ENCODE peak calls at places on chromosome 9, in eight cellular contexts. A is PC-9, F is endothelial cell of umbilical vein, V is endodermal cell, M is nephron progenitor cell, H is coronary artery, O is GM12865, K is osteocyte. I is an unnamed sample.

GRCh38 chr9:124869466-124869985 is 7.6 kb downstream of the ARPC5L start:
- DNase-seq in A (no peak), F (peak), V (peak), M (peak), H (no peak), O (peak), K (no peak), I (no peak)

GRCh38 chr9:129483467-129484324 is 137.2 kb downstream of the C9orf50 start:
- DNase-seq in A (peak), F (peak), V (peak), M (peak), H (peak), O (no peak), K (peak), I (no peak)

GRCh38 chr9:31388660-31389059 is 995.8 kb upstream of the ACO1 start:
- DNase-seq in A (no peak), F (no peak), V (no peak), M (no peak), H (no peak), O (no peak), K (no peak), I (no peak)

GRCh38 chr9:34996181-34996904 is 6.8 kb downstream of the DNAJB5 start:
- DNase-seq in A (no peak), F (no peak), V (no peak), M (no peak), H (peak), O (no peak), K (no peak), I (no peak)

GRCh38 chr9:133163559-133164208 is at the start of gene GBGT1:
- DNase-seq in A (peak), F (peak), V (peak), M (peak), H (peak), O (no peak), K (no peak), I (peak)

GRCh38 chr9:117365438-117365837 is 49.4 kb downstream of the ASTN2 start:
- DNase-seq in A (no peak), F (no peak), V (no peak), M (no peak), H (no peak), O (no peak), K (no peak), I (no peak)

GRCh38 chr9:114417511-114417910 is 29.7 kb upstream of the AKNA start:
- DNase-seq in A (no peak), F (no peak), V (no peak), M (no peak), H (no peak), O (no peak), K (no peak), I (no peak)

GRCh38 chr9:74379718-74380117 is 117.4 kb upstream of the RORB start:
- DNase-seq in A (peak), F (no peak), V (peak), M (peak), H (no peak), O (peak), K (no peak), I (peak)

GRCh38 chr9:127611796-127612790 is at the start of gene STXBP1:
- DNase-seq in A (peak), F (peak), V (peak), M (peak), H (peak), O (peak), K (peak), I (peak)

GRCh38 chr9:2576631-2577030 is 45.0 kb upstream of the VLDLR start:
- DNase-seq in A (no peak), F (peak), V (no peak), M (no peak), H (no peak), O (no peak), K (no peak), I (no peak)

GRCh38 chr9:91422832-91423711 is 560 bp downstream of the NFIL3 start:
- DNase-seq in A (peak), F (peak), V (peak), M (peak), H (peak), O (peak), K (peak), I (peak)

GRCh38 chr9:121823451-121824169 is 172.2 kb downstream of the DAB2IP start:
- DNase-seq in A (no peak), F (no peak), V (peak), M (no peak), H (peak), O (no peak), K (peak), I (no peak)

GRCh38 chr9:114719290-114719689 is 37.3 kb upstream of the TEX48 start:
- DNase-seq in A (no peak), F (no peak), V (no peak), M (no peak), H (no peak), O (no peak), K (no peak), I (no peak)

GRCh38 chr9:127568971-127569818 is 42.9 kb upstream of the STXBP1 start:
- DNase-seq in A (peak), F (peak), V (peak), M (peak), H (peak), O (peak), K (peak), I (peak)

GRCh38 chr9:2465921-2466460 is 155.6 kb upstream of the VLDLR start:
- DNase-seq in A (no peak), F (no peak), V (no peak), M (no peak), H (no peak), O (peak), K (no peak), I (no peak)

GRCh38 chr9:92669527-92669889 is 423 bp downstream of the IPPK start:
- DNase-seq in A (peak), F (peak), V (peak), M (peak), H (no peak), O (no peak), K (no peak), I (no peak)

GRCh38 chr9:115035872-115036612 is 81.9 kb downstream of the TNC start:
- DNase-seq in A (no peak), F (no peak), V (no peak), M (no peak), H (no peak), O (peak), K (no peak), I (no peak)

GRCh38 chr9:96486351-96487029 is 36.5 kb downstream of the HABP4 start:
- DNase-seq in A (peak), F (no peak), V (no peak), M (no peak), H (peak), O (no peak), K (peak), I (no peak)

GRCh38 chr9:22650145-22650544 is 203.5 kb downstream of the DMRTA1 start:
- DNase-seq in A (no peak), F (no peak), V (no peak), M (no peak), H (no peak), O (no peak), K (no peak), I (no peak)

GRCh38 chr9:35424356-35425352 is 65.3 kb upstream of the RUSC2 start:
- DNase-seq in A (no peak), F (no peak), V (peak), M (no peak), H (no peak), O (no peak), K (no peak), I (no peak)

GRCh38 chr9:89036383-89036782 is 45.1 kb downstream of the S1PR3 start:
- DNase-seq in A (no peak), F (no peak), V (no peak), M (no peak), H (no peak), O (no peak), K (no peak), I (no peak)

GRCh38 chr9:78213696-78214095 is 22.2 kb upstream of the CEP78 start:
- DNase-seq in A (no peak), F (peak), V (no peak), M (no peak), H (no peak), O (peak), K (no peak), I (no peak)

GRCh38 chr9:125971050-125971449 is 223.9 kb downstream of the PBX3 start:
- DNase-seq in A (no peak), F (no peak), V (peak), M (no peak), H (no peak), O (no peak), K (peak), I (no peak)

GRCh38 chr9:115649991-115650472 is 503.6 kb upstream of the PAPPA start:
- DNase-seq in A (no peak), F (peak), V (no peak), M (no peak), H (peak), O (no peak), K (no peak), I (no peak)

GRCh38 chr9:132791699-132792240 is 86.3 kb downstream of the AK8 start:
- DNase-seq in A (no peak), F (no peak), V (peak), M (no peak), H (peak), O (no peak), K (peak), I (no peak)

GRCh38 chr9:3954950-3955670 is 344.8 kb downstream of the GLIS3 start:
- DNase-seq in A (no peak), F (no peak), V (peak), M (no peak), H (no peak), O (no peak), K (no peak), I (no peak)

GRCh38 chr9:84742261-84742660 is 72.7 kb downstream of the NTRK2 start:
- DNase-seq in A (no peak), F (no peak), V (peak), M (no peak), H (no peak), O (no peak), K (no peak), I (no peak)

GRCh38 chr9:112332272-112332671 is 1.1 kb downstream of the PTBP3 start:
- DNase-seq in A (no peak), F (no peak), V (no peak), M (no peak), H (no peak), O (no peak), K (no peak), I (no peak)

GRCh38 chr9:112333639-112334318 is 360 bp upstream of the PTBP3 start:
- DNase-seq in A (peak), F (peak), V (peak), M (peak), H (peak), O (peak), K (peak), I (peak)

GRCh38 chr9:112332674-112332976 is 794 bp downstream of the PTBP3 start:
- DNase-seq in A (no peak), F (no peak), V (no peak), M (no peak), H (no peak), O (no peak), K (no peak), I (no peak)

GRCh38 chr9:112334319-112334828 is 955 bp upstream of the PTBP3 start:
- DNase-seq in A (peak), F (peak), V (peak), M (no peak), H (no peak), O (peak), K (no peak), I (no peak)

DNA sequence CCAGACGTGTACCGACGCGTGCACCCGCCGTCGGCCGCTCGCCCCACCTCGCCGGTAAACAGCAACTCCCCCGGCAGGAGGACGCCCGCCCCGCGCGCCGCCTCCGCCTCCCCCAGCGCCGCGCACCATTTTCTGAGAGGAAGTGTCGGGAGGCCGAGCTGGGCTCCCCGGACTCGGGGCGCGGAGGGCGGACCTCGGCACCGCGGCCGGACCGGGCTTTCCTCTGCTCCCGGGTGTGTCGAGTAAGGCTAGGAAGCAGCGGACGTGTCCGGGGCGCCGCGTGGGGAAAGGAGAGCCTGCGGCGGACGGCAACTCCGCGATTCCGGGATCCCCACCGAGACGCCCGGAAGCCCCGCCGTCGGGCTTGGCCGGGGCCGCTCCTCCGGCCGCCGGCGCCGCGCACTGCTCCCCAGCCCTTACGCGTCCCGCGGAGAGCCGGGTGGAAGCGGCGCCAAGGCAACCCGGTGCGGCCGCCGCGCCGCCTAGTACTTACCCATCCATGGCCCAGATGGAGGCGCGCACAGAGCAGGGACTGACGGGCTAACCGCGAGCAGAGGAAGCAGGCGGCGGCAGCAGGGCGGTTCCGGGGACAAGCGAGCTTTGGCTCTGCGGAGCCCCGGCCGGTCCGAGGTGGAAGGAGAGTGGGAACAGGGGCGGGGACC is at the start of gene PTBP3:
- DNase-seq in A (peak), F (peak), V (peak), M (peak), H (peak), O (peak), K (peak), I (peak)
- TF ChIP-seq CTCF in A (no peak), F (no peak), V (no peak), M (no peak), H (no peak), O (no peak), K (no peak), I (no peak)

GRCh38 chr9:135474915-135475314 is 4.7 kb upstream of the PPP1R26 start:
- DNase-seq in A (no peak), F (peak), V (peak), M (peak), H (no peak), O (peak), K (no peak), I (peak)
- TF ChIP-seq CTCF in A (no peak), F (peak), V (peak), M (peak), H (no peak), O (peak), K (peak), I (peak)

GRCh38 chr9:37953204-37953774 is 49.4 kb upstream of the SLC25A51 start:
- DNase-seq in A (no peak), F (no peak), V (no peak), M (no peak), H (no peak), O (no peak), K (no peak), I (no peak)

GRCh38 chr9:37952731-37953130 is 48.8 kb upstream of the SLC25A51 start:
- DNase-seq in A (no peak), F (no peak), V (no peak), M (no peak), H (no peak), O (no peak), K (no peak), I (no peak)

GRCh38 chr9:37953775-37954437 is 50.0 kb upstream of the SLC25A51 start:
- DNase-seq in A (peak), F (peak), V (no peak), M (no peak), H (no peak), O (peak), K (no peak), I (no peak)

GRCh38 chr9:37950561-37950960 is 46.6 kb upstream of the SLC25A51 start:
- DNase-seq in A (no peak), F (no peak), V (no peak), M (no peak), H (no peak), O (no peak), K (no peak), I (no peak)

DNA sequence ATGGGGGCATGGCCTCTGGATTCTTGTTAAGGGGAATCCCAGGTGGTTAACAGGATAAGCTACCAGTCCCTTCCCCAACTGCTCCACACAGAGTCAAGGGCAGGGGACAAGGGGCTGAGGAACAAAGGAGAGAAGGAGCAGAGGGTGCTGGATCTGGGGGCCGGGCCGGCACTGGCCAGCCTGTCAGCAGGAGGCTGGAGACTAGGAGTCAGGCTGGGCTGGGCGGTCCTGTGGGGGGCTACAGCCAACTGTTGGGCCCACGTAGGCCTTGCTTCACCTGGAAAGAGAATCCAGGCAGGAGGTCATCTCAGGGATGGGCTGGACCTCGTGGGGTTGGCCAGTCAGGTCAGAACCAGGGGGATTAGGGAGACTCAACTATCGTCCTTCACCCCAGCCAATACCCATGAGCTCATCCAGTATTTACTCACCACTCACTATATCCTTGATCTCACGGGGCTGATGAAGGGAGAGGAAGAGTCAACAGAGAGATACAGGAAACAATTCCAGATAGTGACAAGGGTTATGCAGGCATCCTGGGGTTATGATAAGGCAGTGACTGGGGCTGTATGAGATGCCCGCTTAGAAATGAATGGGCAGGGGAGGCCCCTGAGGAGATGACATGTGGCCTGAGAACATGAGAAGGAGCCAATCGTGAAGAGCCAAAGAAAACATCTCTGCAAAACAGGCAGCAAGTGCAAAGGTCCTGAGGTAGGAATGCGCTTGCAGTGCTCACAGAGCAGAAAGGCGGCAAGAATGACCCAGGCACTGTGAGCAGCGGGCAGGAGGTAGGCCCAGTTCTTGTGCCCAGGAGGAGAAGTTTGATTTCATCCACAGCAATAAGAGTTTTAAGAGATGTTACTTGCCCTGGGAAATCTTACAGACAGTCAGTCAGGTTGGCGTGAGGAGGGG is 48.0 kb upstream of the SLC25A51 start:
- DNase-seq in A (no peak), F (no peak), V (no peak), M (no peak), H (no peak), O (no peak), K (no peak), I (no peak)
- TF ChIP-seq CTCF in A (no peak), F (no peak), V (no peak), M (no peak), H (no peak), O (no peak), K (no peak), I (no peak)

GRCh38 chr9:105639936-105640335 is 22.3 kb upstream of the TAL2 start:
- DNase-seq in A (no peak), F (no peak), V (no peak), M (no peak), H (no peak), O (no peak), K (no peak), I (no peak)

GRCh38 chr9:105633373-105633772 is 28.9 kb upstream of the TAL2 start:
- DNase-seq in A (no peak), F (no peak), V (no peak), M (no peak), H (no peak), O (no peak), K (no peak), I (no peak)

GRCh38 chr9:105632807-105633206 is 29.4 kb upstream of the TAL2 start:
- DNase-seq in A (no peak), F (peak), V (no peak), M (no peak), H (no peak), O (no peak), K (no peak), I (no peak)

GRCh38 chr9:105636331-105636730 is 25.9 kb upstream of the TAL2 start:
- DNase-seq in A (no peak), F (peak), V (no peak), M (no peak), H (no peak), O (no peak), K (no peak), I (no peak)

DNA sequence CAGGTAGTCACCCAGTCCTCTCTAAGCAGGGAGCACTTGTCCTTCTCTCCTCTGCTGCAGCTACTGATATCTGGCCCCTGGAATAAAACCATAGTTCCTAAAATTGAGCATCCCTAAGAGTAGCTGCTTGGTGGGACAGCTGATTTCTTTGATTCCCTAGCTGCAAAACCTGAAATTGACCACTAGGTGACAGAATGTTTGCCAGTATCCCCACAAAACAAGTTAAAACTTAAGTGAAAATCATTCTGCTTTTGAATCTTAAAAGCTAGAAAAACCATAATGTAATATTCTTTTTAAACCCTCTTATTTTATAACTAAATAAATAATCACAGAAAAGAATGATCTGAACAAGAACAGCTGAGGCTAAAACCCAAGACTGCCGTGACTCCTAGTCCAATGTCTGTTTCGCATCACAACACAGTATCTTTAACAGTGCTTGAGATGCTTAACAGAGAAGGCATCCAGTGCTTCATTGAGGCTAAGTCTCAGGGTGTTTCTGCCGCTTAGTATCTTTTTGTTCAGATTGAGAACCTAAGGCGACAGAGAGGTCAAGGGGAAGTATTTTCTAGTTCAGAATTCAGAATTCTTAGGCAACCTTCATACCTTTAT is 24.4 kb upstream of the TAL2 start:
- DNase-seq in A (no peak), F (no peak), V (no peak), M (no peak), H (no peak), O (no peak), K (no peak), I (no peak)
- TF ChIP-seq CTCF in A (peak), F (peak), V (peak), M (peak), H (no peak), O (peak), K (peak), I (peak)

I was measured in progenitor cell of endocrine pancreas.